ENCODE peak calls at places on chromosome 12, in seven cellular contexts. X is heart right ventricle, Q is GM23338, B is IMR-90, T is fibroblast of the aortic adventitia, J is kidney, R is BJ. S is an unnamed sample.

GRCh38 chr12:51536159-51536558 is 54.9 kb upstream of the SCN8A start:
- DNase-seq in X (no peak), Q (peak; percentile 48), B (peak; percentile 19), T (peak; percentile 5), J (no peak), R (no peak), S (no peak)

GRCh38 chr12:20040844-20041243 is 327.5 kb upstream of the PDE3A start:
- DNase-seq in X (peak; percentile 10), Q (peak; percentile 26), B (no peak), T (peak; percentile 9), J (no peak), R (no peak), S (no peak)

GRCh38 chr12:39127401-39127800 is 222.0 kb upstream of the CPNE8 start:
- DNase-seq in X (no peak), Q (no peak), B (no peak), T (peak; percentile 20), J (no peak), R (no peak), S (peak; percentile 22)

GRCh38 chr12:113184098-113184899 is 979 bp downstream of the DDX54 start:
- DNase-seq in X (no peak), Q (peak; percentile 19), B (no peak), T (no peak), J (peak; percentile 88), R (no peak), S (no peak)

GRCh38 chr12:102371177-102371576 is 109.2 kb downstream of the IGF1 start:
- DNase-seq in X (no peak), Q (no peak), B (no peak), T (no peak), J (no peak), R (no peak), S (no peak)

GRCh38 chr12:109553471-109553870 is 19.8 kb downstream of the MMAB start:
- DNase-seq in X (no peak), Q (no peak), B (no peak), T (no peak), J (no peak), R (no peak), S (peak; percentile 9)

GRCh38 chr12:80277732-80278131 is 166.3 kb upstream of the PTPRQ start:
- DNase-seq in X (no peak), Q (no peak), B (no peak), T (no peak), J (no peak), R (no peak), S (no peak)

GRCh38 chr12:63124778-63125177 is 26.2 kb downstream of the AVPR1A start:
- DNase-seq in X (no peak), Q (no peak), B (no peak), T (peak; percentile 9), J (no peak), R (no peak), S (no peak)

GRCh38 chr12:111942557-111942956 is 70.4 kb downstream of the TMEM116 start:
- DNase-seq in X (no peak), Q (no peak), B (peak; percentile 94), T (peak; percentile 78), J (no peak), R (peak; percentile 16), S (peak; percentile 38)

GRCh38 chr12:104494816-104495158 is 38.0 kb downstream of the CHST11 start:
- DNase-seq in X (no peak), Q (no peak), B (no peak), T (peak; percentile 53), J (no peak), R (no peak), S (no peak)

GRCh38 chr12:68349921-68350606 is 17.9 kb upstream of the MDM1 start:
- DNase-seq in X (no peak), Q (no peak), B (no peak), T (no peak), J (no peak), R (no peak), S (no peak)

GRCh38 chr12:66676241-66676640 is 2.6 kb downstream of the GRIP1 start:
- DNase-seq in X (no peak), Q (no peak), B (no peak), T (no peak), J (no peak), R (no peak), S (no peak)

GRCh38 chr12:131854861-131855476 is 26.8 kb downstream of the MMP17 start:
- DNase-seq in X (no peak), Q (no peak), B (no peak), T (no peak), J (peak; percentile 27), R (no peak), S (no peak)

GRCh38 chr12:54196396-54196795 is 7.6 kb upstream of the SMUG1 start:
- DNase-seq in X (no peak), Q (no peak), B (no peak), T (no peak), J (no peak), R (no peak), S (no peak)

GRCh38 chr12:3218150-3218845 is 141.1 kb downstream of the TSPAN9 start:
- DNase-seq in X (peak; percentile 85), Q (no peak), B (peak; percentile 78), T (peak; percentile 85), J (peak; percentile 89), R (no peak), S (no peak)

GRCh38 chr12:1842183-1842904 is 22.0 kb downstream of the LRTM2 start:
- DNase-seq in X (no peak), Q (no peak), B (no peak), T (no peak), J (peak; percentile 66), R (no peak), S (no peak)

GRCh38 chr12:3309805-3310204 is 181.2 kb upstream of the PRMT8 start:
- DNase-seq in X (no peak), Q (no peak), B (no peak), T (no peak), J (no peak), R (no peak), S (no peak)

GRCh38 chr12:55671746-55672145 is 35.1 kb downstream of the OR10P1 start:
- DNase-seq in X (no peak), Q (no peak), B (no peak), T (no peak), J (no peak), R (no peak), S (no peak)

GRCh38 chr12:27284751-27285150 is 40.7 kb downstream of the STK38L start:
- DNase-seq in X (no peak), Q (no peak), B (peak; percentile 85), T (peak; percentile 67), J (no peak), R (peak; percentile 16), S (no peak)

GRCh38 chr12:124915249-124916236 is 1.1 kb upstream of the UBC start:
- DNase-seq in X (no peak), Q (peak; percentile 74), B (peak; percentile 21), T (peak; percentile 53), J (no peak), R (no peak), S (no peak)

GRCh38 chr12:127052491-127053232 is 1214.3 kb upstream of the TMEM132C start:
- DNase-seq in X (no peak), Q (no peak), B (peak; percentile 20), T (peak; percentile 73), J (no peak), R (peak; percentile 26), S (no peak)

GRCh38 chr12:27627123-27627835 is 69.0 kb upstream of the REP15 start:
- DNase-seq in X (no peak), Q (no peak), B (peak; percentile 79), T (peak; percentile 95), J (no peak), R (no peak), S (no peak)

GRCh38 chr12:57216931-57217871 is 607 bp downstream of the NXPH4 start:
- DNase-seq in X (no peak), Q (peak; percentile 53), B (no peak), T (peak; percentile 48), J (no peak), R (no peak), S (no peak)
- H3K4me3 ChIP-seq in X (peak overlapping the region; percentile 55), Q (peak overlapping the region; percentile 62), B (peak overlapping the region; percentile 73), T (peak overlapping the region; percentile 66), J (peak overlapping the region; percentile 39), R (peak overlapping the region; percentile 55), S (peak overlapping the region; percentile 32)

GRCh38 chr12:53048033-53048779 is 1.7 kb upstream of the TNS2 start:
- DNase-seq in X (peak; percentile 80), Q (peak; percentile 47), B (no peak), T (no peak), J (peak; percentile 92), R (no peak), S (no peak)
- H3K4me3 ChIP-seq in X (peak overlapping the region; percentile 84), Q (peak overlapping the region; percentile 64), B (peak overlapping the region; percentile 45), T (peak overlapping the region; percentile 88), J (peak overlapping the region; percentile 84), R (peak overlapping the region; percentile 38), S (peak overlapping the region; percentile 31)

GRCh38 chr12:56785141-56785865 is 22.2 kb downstream of the HSD17B6 start:
- DNase-seq in X (no peak), Q (no peak), B (no peak), T (no peak), J (no peak), R (no peak), S (no peak)
- H3K4me3 ChIP-seq in X (no peak overlapping the region), Q (no peak overlapping the region), B (no peak overlapping the region), T (no peak overlapping the region), J (no peak overlapping the region), R (no peak overlapping the region), S (no peak overlapping the region)

GRCh38 chr12:129489277-129489676 is 414.5 kb downstream of the TMEM132D start:
- DNase-seq in X (no peak), Q (no peak), B (no peak), T (no peak), J (no peak), R (no peak), S (no peak)

GRCh38 chr12:129486931-129487330 is 416.9 kb downstream of the TMEM132D start:
- DNase-seq in X (no peak), Q (no peak), B (no peak), T (no peak), J (no peak), R (no peak), S (no peak)

GRCh38 chr12:129483494-129483893 is 420.3 kb downstream of the TMEM132D start:
- DNase-seq in X (no peak), Q (no peak), B (no peak), T (no peak), J (no peak), R (no peak), S (no peak)
- H3K4me3 ChIP-seq in X (no peak overlapping the region), Q (no peak overlapping the region), B (no peak overlapping the region), T (no peak overlapping the region), J (no peak overlapping the region), R (no peak overlapping the region), S (no peak overlapping the region)

GRCh38 chr12:64192644-64193043 is 29.5 kb downstream of the KICS2 start:
- DNase-seq in X (no peak), Q (no peak), B (no peak), T (no peak), J (no peak), R (no peak), S (no peak)
- H3K4me3 ChIP-seq in X (no peak overlapping the region), Q (no peak overlapping the region), B (no peak overlapping the region), T (no peak overlapping the region), J (no peak overlapping the region), R (no peak overlapping the region), S (no peak overlapping the region)

GRCh38 chr12:107635139-107635538 is 50.5 kb upstream of the PWP1 start:
- DNase-seq in X (no peak), Q (peak; percentile 89), B (peak; percentile 52), T (peak; percentile 27), J (no peak), R (no peak), S (no peak)
- H3K4me3 ChIP-seq in X (no peak overlapping the region), Q (peak overlapping the region; percentile 21), B (no peak overlapping the region), T (no peak overlapping the region), J (no peak overlapping the region), R (no peak overlapping the region), S (no peak overlapping the region)

GRCh38 chr12:47829584-47829983 is 9.9 kb upstream of the HDAC7 start:
- DNase-seq in X (no peak), Q (no peak), B (no peak), T (no peak), J (no peak), R (no peak), S (no peak)
- H3K4me3 ChIP-seq in X (no peak overlapping the region), Q (no peak overlapping the region), B (no peak overlapping the region), T (no peak overlapping the region), J (peak overlapping the region; percentile 28), R (no peak overlapping the region), S (no peak overlapping the region)